ENCODE peak calls at places on chromosomes 5 and 9, in five cellular contexts. V is SJSA1; R is CD8-positive, alpha-beta memory T cell; A is naive thymus-derived CD4-positive, alpha-beta T cell; C is Peyer's patch. X is an unnamed sample. For H3K27me3, the result is how much of the 10 kb centered on the place peaks cover.

GRCh38 chr9:133727277-133727875 is 10.8 kb downstream of the SARDH start:
- DNase-seq in V (peak), R (no peak), A (no peak), C (peak), X (no peak)

GRCh38 chr9:84538879-84539278 is 130.7 kb upstream of the NTRK2 start:
- DNase-seq in V (no peak), R (no peak), A (no peak), C (no peak), X (no peak)

GRCh38 chr5:34490501-34491250 is 165.5 kb upstream of the RAI14 start:
- DNase-seq in V (no peak), R (no peak), A (no peak), C (no peak), X (no peak)

GRCh38 chr5:111072949-111073682 is 1.6 kb downstream of the TSLP start:
- DNase-seq in V (peak), R (peak), A (peak), C (peak), X (peak)

GRCh38 chr5:130992095-130992494 is 173.0 kb downstream of the HINT1 start:
- DNase-seq in V (peak), R (no peak), A (no peak), C (no peak), X (no peak)

GRCh38 chr5:163838738-163839137 is 333.3 kb downstream of the MAT2B start:
- DNase-seq in V (no peak), R (no peak), A (no peak), C (no peak), X (no peak)

GRCh38 chr5:42840279-42840678 is 28.6 kb upstream of the SELENOP start:
- DNase-seq in V (no peak), R (no peak), A (no peak), C (peak), X (peak)

GRCh38 chr5:112245616-112246015 is 173.5 kb downstream of the EPB41L4A start:
- DNase-seq in V (no peak), R (no peak), A (no peak), C (no peak), X (no peak)

GRCh38 chr5:56712895-56713565 is 102.3 kb upstream of the MAP3K1 start:
- DNase-seq in V (no peak), R (no peak), A (no peak), C (no peak), X (no peak)

GRCh38 chr5:27008604-27009564 is 29.5 kb downstream of the CDH9 start:
- DNase-seq in V (no peak), R (no peak), A (no peak), C (no peak), X (no peak)

GRCh38 chr5:33631786-33632185 is 191.0 kb downstream of the TARS1 start:
- DNase-seq in V (no peak), R (no peak), A (no peak), C (no peak), X (no peak)

GRCh38 chr5:81005708-81006107 is 45.5 kb downstream of the RASGRF2 start:
- DNase-seq in V (no peak), R (no peak), A (no peak), C (no peak), X (no peak)

GRCh38 chr9:82606761-82607382 is 456.1 kb downstream of the RASEF start:
- DNase-seq in V (peak), R (no peak), A (no peak), C (peak), X (peak)

GRCh38 chr5:80837679-80838078 is 122.5 kb upstream of the RASGRF2 start:
- DNase-seq in V (no peak), R (no peak), A (no peak), C (no peak), X (no peak)

GRCh38 chr5:107698286-107698685 is 27.5 kb upstream of the EFNA5 start:
- DNase-seq in V (no peak), R (no peak), A (no peak), C (no peak), X (no peak)

GRCh38 chr9:4011062-4011461 is 288.8 kb downstream of the GLIS3 start:
- DNase-seq in V (no peak), R (no peak), A (no peak), C (no peak), X (no peak)

GRCh38 chr5:167639213-167639612 is 652.2 kb upstream of the WWC1 start:
- DNase-seq in V (no peak), R (no peak), A (no peak), C (no peak), X (no peak)

GRCh38 chr5:113140837-113141661 is 164.5 kb downstream of the DCP2 start:
- DNase-seq in V (no peak), R (no peak), A (no peak), C (peak), X (no peak)

GRCh38 chr5:132884548-132884947 is 11.1 kb downstream of the LEAP2 start:
- DNase-seq in V (no peak), R (no peak), A (no peak), C (no peak), X (no peak)

GRCh38 chr5:94196959-94197358 is 421.4 kb downstream of the KIAA0825 start:
- DNase-seq in V (no peak), R (no peak), A (no peak), C (no peak), X (no peak)

DNA sequence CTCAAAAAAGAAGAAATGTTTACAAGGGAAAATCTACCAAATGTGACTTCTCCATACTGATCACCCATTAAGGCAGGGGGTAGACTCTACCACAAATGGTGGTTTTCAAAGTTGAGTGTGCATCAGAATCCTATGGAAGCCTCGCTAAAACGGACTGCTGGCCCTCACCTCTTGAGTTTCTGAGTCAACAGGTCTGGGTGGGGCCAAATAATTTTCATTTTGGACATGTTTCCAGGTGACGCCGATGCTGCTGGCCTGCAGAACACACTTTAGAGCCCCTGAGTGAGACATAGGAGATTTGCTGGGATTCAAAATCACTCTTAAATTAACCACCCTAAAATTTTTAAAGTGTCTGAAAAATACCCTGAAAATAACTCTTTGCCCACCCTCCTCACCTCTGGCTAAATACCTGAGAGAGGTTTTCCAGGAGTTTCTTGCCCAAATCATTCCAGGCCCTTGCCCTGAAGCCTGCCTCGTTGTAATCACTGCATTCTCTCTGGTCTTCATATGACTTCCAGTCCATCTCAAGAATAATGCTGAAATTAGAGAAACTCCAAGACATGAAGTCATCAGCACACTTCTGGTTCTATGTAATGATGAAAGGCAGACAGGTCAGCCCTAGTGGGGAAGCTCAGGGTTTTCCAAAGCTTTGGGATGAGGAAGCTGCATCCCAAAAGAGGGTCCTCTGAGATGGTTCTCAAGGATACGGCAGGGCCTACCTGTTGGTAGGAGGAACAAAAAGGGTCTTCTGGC is 18.2 kb downstream of the C9orf152 start:
- DNase-seq in V (no peak), R (no peak), A (no peak), C (no peak), X (no peak)
- H3K27me3 ChIP-seq in V (under half), R (under half), A (under half), C (under half), X (under half)

GRCh38 chr9:124488641-124489040 is 18.6 kb downstream of the NR5A1 start:
- DNase-seq in V (no peak), R (no peak), A (no peak), C (no peak), X (no peak)
- H3K27me3 ChIP-seq in V (under half), R (under half), A (under half), C (under half), X (half or more)

DNA sequence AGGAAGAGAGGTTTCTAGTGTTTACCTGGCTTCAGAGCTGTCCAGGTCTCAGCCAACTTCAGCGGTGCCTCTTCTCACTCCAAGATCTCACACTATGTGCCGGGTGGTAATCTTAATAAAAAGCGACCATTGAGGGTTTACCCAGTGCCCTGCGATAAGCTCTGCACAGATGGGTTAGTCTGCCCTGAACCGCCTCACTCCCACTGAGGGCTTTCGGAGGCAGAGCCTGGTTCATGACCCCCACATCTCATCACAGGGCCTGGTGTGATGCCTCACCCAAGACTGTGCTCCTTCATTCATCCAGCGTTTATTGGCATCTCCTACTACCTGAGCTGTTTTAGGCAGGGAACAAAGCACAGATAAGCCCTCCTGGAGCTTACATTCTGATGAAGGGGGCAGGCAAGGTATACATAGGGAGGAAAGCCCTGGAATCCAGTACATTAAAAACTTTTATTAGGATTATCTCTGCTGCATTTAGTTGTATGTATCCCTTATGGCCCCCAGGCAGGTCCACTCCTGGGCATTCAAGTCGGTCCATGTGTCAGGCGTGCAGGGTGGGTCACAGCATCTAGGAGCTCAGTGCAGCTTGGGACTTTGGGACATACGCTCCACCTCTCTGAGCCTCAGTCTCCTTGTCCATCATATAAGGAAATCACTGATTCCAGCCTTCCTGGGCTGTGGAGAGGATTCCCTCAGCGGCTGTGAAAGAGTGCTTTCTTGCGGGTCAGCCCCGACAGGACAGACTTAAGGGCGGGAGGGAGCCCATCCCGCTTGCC is 613 bp upstream of the COL15A1 start:
- DNase-seq in V (no peak), R (no peak), A (no peak), C (no peak), X (no peak)
- H3K27me3 ChIP-seq in V (under half), R (under half), A (under half), C (under half), X (under half)

DNA sequence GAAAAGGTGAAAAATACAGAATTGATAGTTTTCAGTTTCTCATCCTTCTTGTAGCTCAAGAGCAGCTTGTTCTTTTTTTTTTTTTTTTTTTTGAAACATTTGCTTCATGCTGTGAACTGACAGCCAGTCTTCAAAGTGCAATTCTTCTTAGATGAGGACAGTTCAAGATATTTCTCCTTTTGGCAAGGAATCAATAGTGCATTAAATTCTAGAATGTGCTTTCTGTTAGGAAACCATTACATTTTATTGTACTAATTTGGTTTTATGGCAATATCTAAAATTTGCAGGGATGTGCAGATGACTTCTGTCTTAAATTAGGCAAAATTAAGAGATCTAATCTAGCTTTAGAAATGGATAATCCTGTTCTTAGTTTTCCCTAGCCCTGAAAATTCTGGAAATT is 969.3 kb upstream of the ACO1 start:
- DNase-seq in V (no peak), R (no peak), A (no peak), C (no peak), X (no peak)
- H3K27me3 ChIP-seq in V (under half), R (under half), A (under half), C (under half), X (under half)

GRCh38 chr5:174737335-174737734 is 13.0 kb downstream of the MSX2 start:
- DNase-seq in V (no peak), R (no peak), A (no peak), C (no peak), X (no peak)
- H3K27me3 ChIP-seq in V (under half), R (under half), A (under half), C (under half), X (half or more)

DNA sequence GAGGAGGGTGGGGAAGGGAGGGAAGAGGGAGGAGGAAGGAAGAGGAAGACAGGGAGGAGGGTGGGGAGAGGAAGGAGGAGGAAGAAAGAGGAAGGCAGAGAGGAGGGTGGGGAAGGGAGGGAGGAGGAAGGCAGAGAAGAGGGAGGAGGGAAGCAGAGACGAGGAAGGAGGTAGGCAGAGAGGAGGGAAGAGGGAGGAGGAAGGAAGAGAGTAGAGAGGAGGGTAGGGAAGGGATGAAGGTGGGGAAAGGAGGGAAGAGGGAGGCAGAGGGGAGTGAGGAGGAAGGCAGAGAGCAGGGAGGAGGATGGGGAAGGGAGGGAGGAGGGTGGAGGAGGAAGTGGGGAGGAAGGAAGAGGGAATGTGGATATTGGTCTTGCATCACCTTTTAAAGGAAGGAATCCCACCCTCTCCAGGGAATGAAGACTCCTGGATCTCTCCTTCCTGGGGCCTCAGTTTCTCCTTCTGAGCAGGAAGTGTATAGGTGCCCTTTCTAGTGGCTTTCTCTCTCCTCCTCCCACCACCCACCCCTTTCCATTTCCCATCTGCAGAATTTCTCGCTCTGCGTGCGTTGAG is 188.9 kb upstream of the ZNF618 start:
- DNase-seq in V (no peak), R (no peak), A (no peak), C (no peak), X (no peak)
- H3K27me3 ChIP-seq in V (under half), R (under half), A (under half), C (under half), X (under half)

DNA sequence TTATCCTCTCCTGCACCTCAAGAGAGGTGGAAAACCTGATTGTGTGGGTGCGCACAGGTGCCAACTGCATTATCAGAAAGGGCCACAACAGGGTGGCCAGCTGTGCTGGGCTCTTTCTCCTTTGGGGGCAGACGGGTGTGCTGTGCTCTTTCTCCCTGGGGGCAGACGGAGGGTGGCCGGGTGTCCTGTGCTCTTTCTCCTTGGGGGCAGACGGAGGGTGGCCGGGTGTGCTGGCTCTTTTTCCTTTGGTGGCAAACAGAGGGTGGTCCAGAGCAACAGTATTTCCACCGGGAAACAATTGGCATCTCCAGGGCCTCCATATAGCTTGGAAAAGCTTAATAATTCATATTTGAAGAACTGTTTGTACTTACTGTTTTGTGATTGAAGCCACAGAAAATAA is 6.8 kb downstream of the LMX1B start:
- DNase-seq in V (no peak), R (no peak), A (no peak), C (no peak), X (no peak)
- H3K27me3 ChIP-seq in V (under half), R (half or more), A (under half), C (half or more), X (half or more)

X was measured in heart right ventricle.